ENCODE peak calls at places on chromosomes 16 and 17, in eight cellular contexts. One of them, this sample, is unnamed. For H3K9me2, the result is how much of the 10 kb centered on the place peaks cover.

GRCh38 chr16:21996923-21997692 is 3.8 kb downstream of the PDZD9 start:
- DNase-seq in GM23338: no peak
- DNase-seq in GM23248: no peak
- DNase-seq in MM.1S: no peak
- DNase-seq in HCT116: no peak
- DNase-seq in OCI-LY7: no peak
- DNase-seq in PC-3: no peak
- DNase-seq in SK-N-SH: no peak
- DNase-seq in this sample: peak

GRCh38 chr17:70108166-70108565 is 33.1 kb downstream of the KCNJ16 start:
- DNase-seq in GM23338: no peak
- DNase-seq in GM23248: no peak
- DNase-seq in MM.1S: no peak
- DNase-seq in HCT116: no peak
- DNase-seq in OCI-LY7: no peak
- DNase-seq in PC-3: no peak
- DNase-seq in SK-N-SH: no peak
- DNase-seq in this sample: no peak

GRCh38 chr16:23967775-23968571 is 132.2 kb downstream of the PRKCB start:
- DNase-seq in GM23338: no peak
- DNase-seq in GM23248: no peak
- DNase-seq in MM.1S: no peak
- DNase-seq in HCT116: no peak
- DNase-seq in OCI-LY7: no peak
- DNase-seq in PC-3: no peak
- DNase-seq in SK-N-SH: no peak
- DNase-seq in this sample: no peak

GRCh38 chr17:75847595-75848522 is 3.7 kb upstream of the UNC13D start:
- DNase-seq in GM23338: no peak
- DNase-seq in GM23248: no peak
- DNase-seq in MM.1S: no peak
- DNase-seq in HCT116: no peak
- DNase-seq in OCI-LY7: no peak
- DNase-seq in PC-3: no peak
- DNase-seq in SK-N-SH: no peak
- DNase-seq in this sample: no peak

GRCh38 chr17:49602783-49603182 is 27.1 kb downstream of the NXPH3 start:
- DNase-seq in GM23338: no peak
- DNase-seq in GM23248: no peak
- DNase-seq in MM.1S: no peak
- DNase-seq in HCT116: no peak
- DNase-seq in OCI-LY7: no peak
- DNase-seq in PC-3: no peak
- DNase-seq in SK-N-SH: no peak
- DNase-seq in this sample: no peak

GRCh38 chr16:77946834-77947233 is 75.5 kb upstream of the CLEC3A start:
- DNase-seq in GM23338: peak
- DNase-seq in GM23248: no peak
- DNase-seq in MM.1S: no peak
- DNase-seq in HCT116: no peak
- DNase-seq in OCI-LY7: no peak
- DNase-seq in PC-3: no peak
- DNase-seq in SK-N-SH: peak
- DNase-seq in this sample: peak

GRCh38 chr17:29235904-29236303 is 10.8 kb upstream of the CRYBA1 start:
- DNase-seq in GM23338: no peak
- DNase-seq in GM23248: no peak
- DNase-seq in MM.1S: no peak
- DNase-seq in HCT116: no peak
- DNase-seq in OCI-LY7: no peak
- DNase-seq in PC-3: no peak
- DNase-seq in SK-N-SH: no peak
- DNase-seq in this sample: no peak

GRCh38 chr17:19979917-19980770 is 2.5 kb upstream of the AKAP10 start:
- DNase-seq in GM23338: peak
- DNase-seq in GM23248: no peak
- DNase-seq in MM.1S: no peak
- DNase-seq in HCT116: no peak
- DNase-seq in OCI-LY7: no peak
- DNase-seq in PC-3: no peak
- DNase-seq in SK-N-SH: no peak
- DNase-seq in this sample: peak

GRCh38 chr17:44084131-44084538 is 13.6 kb downstream of the G6PC3 start:
- DNase-seq in GM23338: peak
- DNase-seq in GM23248: peak
- DNase-seq in MM.1S: peak
- DNase-seq in HCT116: no peak
- DNase-seq in OCI-LY7: peak
- DNase-seq in PC-3: peak
- DNase-seq in SK-N-SH: peak
- DNase-seq in this sample: no peak

GRCh38 chr17:48629411-48629759 is 3.2 kb upstream of the HOXB9 start:
- DNase-seq in GM23338: no peak
- DNase-seq in GM23248: no peak
- DNase-seq in MM.1S: no peak
- DNase-seq in HCT116: no peak
- DNase-seq in OCI-LY7: no peak
- DNase-seq in PC-3: no peak
- DNase-seq in SK-N-SH: no peak
- DNase-seq in this sample: no peak

GRCh38 chr17:15655162-15655561 is 28.9 kb downstream of the TRIM16 start:
- DNase-seq in GM23338: no peak
- DNase-seq in GM23248: no peak
- DNase-seq in MM.1S: no peak
- DNase-seq in HCT116: no peak
- DNase-seq in OCI-LY7: no peak
- DNase-seq in PC-3: peak
- DNase-seq in SK-N-SH: no peak
- DNase-seq in this sample: peak

GRCh38 chr16:81313731-81314602 is 795 bp upstream of the GAN start:
- DNase-seq in GM23338: peak
- DNase-seq in GM23248: peak
- DNase-seq in MM.1S: no peak
- DNase-seq in HCT116: no peak
- DNase-seq in OCI-LY7: no peak
- DNase-seq in PC-3: no peak
- DNase-seq in SK-N-SH: peak
- DNase-seq in this sample: no peak

GRCh38 chr16:77967054-77968035 is 55.0 kb upstream of the CLEC3A start:
- DNase-seq in GM23338: peak
- DNase-seq in GM23248: no peak
- DNase-seq in MM.1S: no peak
- DNase-seq in HCT116: no peak
- DNase-seq in OCI-LY7: no peak
- DNase-seq in PC-3: no peak
- DNase-seq in SK-N-SH: no peak
- DNase-seq in this sample: no peak

GRCh38 chr16:84677849-84678248 is 22.0 kb upstream of the USP10 start:
- DNase-seq in GM23338: no peak
- DNase-seq in GM23248: no peak
- DNase-seq in MM.1S: no peak
- DNase-seq in HCT116: no peak
- DNase-seq in OCI-LY7: no peak
- DNase-seq in PC-3: no peak
- DNase-seq in SK-N-SH: no peak
- DNase-seq in this sample: no peak

GRCh38 chr17:58335061-58335731 is 6.6 kb upstream of the TSPOAP1 start:
- DNase-seq in GM23338: no peak
- DNase-seq in GM23248: no peak
- DNase-seq in MM.1S: no peak
- DNase-seq in HCT116: no peak
- DNase-seq in OCI-LY7: peak
- DNase-seq in PC-3: no peak
- DNase-seq in SK-N-SH: no peak
- DNase-seq in this sample: no peak

GRCh38 chr16:53355064-53355463 is 79.2 kb upstream of the RBL2 start:
- DNase-seq in GM23338: no peak
- DNase-seq in GM23248: no peak
- DNase-seq in MM.1S: no peak
- DNase-seq in HCT116: no peak
- DNase-seq in OCI-LY7: no peak
- DNase-seq in PC-3: no peak
- DNase-seq in SK-N-SH: no peak
- DNase-seq in this sample: no peak

GRCh38 chr17:40417258-40417608 is 463 bp downstream of the TOP2A start:
- DNase-seq in GM23338: peak
- DNase-seq in GM23248: no peak
- DNase-seq in MM.1S: peak
- DNase-seq in HCT116: no peak
- DNase-seq in OCI-LY7: peak
- DNase-seq in PC-3: no peak
- DNase-seq in SK-N-SH: no peak
- DNase-seq in this sample: peak

GRCh38 chr17:62653002-62653830 is 25.7 kb downstream of the MRC2 start:
- DNase-seq in GM23338: peak
- DNase-seq in GM23248: peak
- DNase-seq in MM.1S: peak
- DNase-seq in HCT116: no peak
- DNase-seq in OCI-LY7: no peak
- DNase-seq in PC-3: peak
- DNase-seq in SK-N-SH: peak
- DNase-seq in this sample: peak

GRCh38 chr16:65601781-65602180 is 479.9 kb upstream of the CDH11 start:
- DNase-seq in GM23338: no peak
- DNase-seq in GM23248: no peak
- DNase-seq in MM.1S: no peak
- DNase-seq in HCT116: no peak
- DNase-seq in OCI-LY7: no peak
- DNase-seq in PC-3: no peak
- DNase-seq in SK-N-SH: no peak
- DNase-seq in this sample: no peak

GRCh38 chr17:78082988-78083387 is 45.6 kb downstream of the TMC6 start:
- DNase-seq in GM23338: no peak
- DNase-seq in GM23248: no peak
- DNase-seq in MM.1S: no peak
- DNase-seq in HCT116: no peak
- DNase-seq in OCI-LY7: no peak
- DNase-seq in PC-3: no peak
- DNase-seq in SK-N-SH: no peak
- DNase-seq in this sample: no peak

GRCh38 chr16:25148568-25149215 is 37.1 kb downstream of the LCMT1 start:
- DNase-seq in GM23338: peak
- DNase-seq in GM23248: no peak
- DNase-seq in MM.1S: no peak
- DNase-seq in HCT116: no peak
- DNase-seq in OCI-LY7: no peak
- DNase-seq in PC-3: no peak
- DNase-seq in SK-N-SH: peak
- DNase-seq in this sample: no peak
- TF ChIP-seq EZH2phosphoT487 in GM23338: no peak
- TF ChIP-seq EZH2phosphoT487 in GM23248: no peak
- TF ChIP-seq EZH2phosphoT487 in MM.1S: no peak
- TF ChIP-seq EZH2phosphoT487 in HCT116: no peak
- TF ChIP-seq EZH2phosphoT487 in OCI-LY7: no peak
- TF ChIP-seq EZH2phosphoT487 in PC-3: no peak
- TF ChIP-seq EZH2phosphoT487 in SK-N-SH: no peak
- TF ChIP-seq EZH2phosphoT487 in this sample: no peak

DNA sequence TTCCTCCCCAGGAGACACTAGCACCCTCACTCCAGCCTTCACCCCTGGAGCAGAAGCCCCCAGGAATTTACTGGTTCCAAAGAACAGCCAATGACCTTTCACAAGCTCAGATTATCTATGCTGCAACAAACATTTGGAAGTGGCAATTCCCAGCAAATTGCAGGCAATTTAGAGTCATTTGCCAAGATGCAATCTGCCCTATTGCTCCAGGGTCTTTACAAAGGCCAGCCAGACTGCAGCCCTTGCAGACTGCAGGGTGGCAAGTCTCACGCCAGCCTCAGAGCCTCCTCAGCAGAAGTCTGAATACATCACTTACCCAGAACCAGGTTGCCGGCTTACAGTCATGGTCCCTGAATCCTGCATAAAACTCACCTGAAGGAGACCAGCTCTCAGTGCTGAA is 21.8 kb downstream of the AXIN1 start:
- DNase-seq in GM23338: no peak
- DNase-seq in GM23248: no peak
- DNase-seq in MM.1S: no peak
- DNase-seq in HCT116: no peak
- DNase-seq in OCI-LY7: no peak
- DNase-seq in PC-3: no peak
- DNase-seq in SK-N-SH: peak
- DNase-seq in this sample: peak
- H3K4me2 ChIP-seq in GM23338: no peak
- H3K4me2 ChIP-seq in GM23248: no peak
- H3K4me2 ChIP-seq in MM.1S: no peak
- H3K4me2 ChIP-seq in HCT116: no peak
- H3K4me2 ChIP-seq in OCI-LY7: no peak
- H3K4me2 ChIP-seq in PC-3: no peak
- H3K4me2 ChIP-seq in SK-N-SH: no peak
- H3K4me2 ChIP-seq in this sample: peak

DNA sequence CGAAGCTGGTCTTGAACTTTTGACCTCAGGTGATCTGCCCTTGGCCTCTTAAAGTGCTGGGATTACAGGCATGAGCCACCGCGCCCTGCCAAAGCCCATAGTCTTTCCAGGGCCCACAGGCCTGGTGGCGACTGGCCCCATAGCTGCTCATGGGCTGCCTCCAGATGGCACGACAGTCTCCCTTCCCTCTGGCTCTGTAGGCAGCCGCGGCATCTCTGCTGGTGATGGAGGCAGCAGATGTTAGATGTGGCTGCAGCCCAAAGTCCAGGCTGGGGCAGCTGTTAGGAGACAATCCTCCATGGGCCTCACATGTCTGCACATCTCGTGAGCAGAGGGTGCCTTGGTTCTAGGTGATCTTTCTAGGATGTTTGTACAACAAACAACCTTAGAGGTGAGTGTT is 69.7 kb upstream of the DNAJA2 start:
- DNase-seq in GM23338: no peak
- DNase-seq in GM23248: no peak
- DNase-seq in MM.1S: no peak
- DNase-seq in HCT116: no peak
- DNase-seq in OCI-LY7: no peak
- DNase-seq in PC-3: no peak
- DNase-seq in SK-N-SH: no peak
- DNase-seq in this sample: no peak
- H3K9me2 ChIP-seq in GM23338: under half
- H3K9me2 ChIP-seq in GM23248: under half
- H3K9me2 ChIP-seq in MM.1S: under half
- H3K9me2 ChIP-seq in HCT116: under half
- H3K9me2 ChIP-seq in OCI-LY7: under half
- H3K9me2 ChIP-seq in PC-3: under half
- H3K9me2 ChIP-seq in SK-N-SH: under half
- H3K9me2 ChIP-seq in this sample: under half

DNA sequence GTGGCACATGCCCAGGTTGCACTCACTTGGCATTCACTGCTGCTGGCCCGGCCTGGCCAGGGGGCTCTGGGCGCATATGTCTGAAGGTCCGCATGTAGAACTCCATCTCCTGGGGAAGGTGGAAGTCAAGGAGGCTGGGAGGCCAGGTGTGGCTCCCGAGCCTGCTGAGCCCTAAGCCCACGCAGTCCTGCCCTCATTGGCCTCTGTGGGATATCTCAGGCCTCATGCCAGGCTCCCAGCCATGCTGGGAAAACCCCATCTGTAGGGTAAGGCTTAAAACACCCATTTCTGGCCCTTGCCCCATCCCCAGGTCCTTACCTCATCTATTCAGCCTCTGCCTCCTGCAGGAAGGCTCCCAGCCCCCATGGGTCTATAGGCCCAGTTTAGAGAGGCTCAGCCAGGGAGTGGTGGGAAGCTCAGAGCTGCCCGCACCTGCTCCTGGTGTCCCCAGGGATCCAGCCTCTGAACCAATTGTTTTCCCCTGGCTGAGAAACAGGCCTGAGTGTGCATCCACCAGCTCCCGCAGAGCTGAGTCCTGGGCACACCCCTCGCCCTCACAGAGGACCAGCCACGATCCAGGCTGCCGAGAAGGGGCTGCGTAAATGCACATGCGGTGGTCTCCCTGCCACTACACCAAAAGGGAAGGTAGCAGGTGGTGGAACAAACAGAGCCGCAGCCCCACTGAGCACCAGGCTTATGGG is 2.3 kb upstream of the TPPP3 start:
- DNase-seq in GM23338: no peak
- DNase-seq in GM23248: peak
- DNase-seq in MM.1S: no peak
- DNase-seq in HCT116: no peak
- DNase-seq in OCI-LY7: no peak
- DNase-seq in PC-3: no peak
- DNase-seq in SK-N-SH: no peak
- DNase-seq in this sample: no peak
- TF ChIP-seq EZH2phosphoT487 in GM23338: no peak
- TF ChIP-seq EZH2phosphoT487 in GM23248: no peak
- TF ChIP-seq EZH2phosphoT487 in MM.1S: no peak
- TF ChIP-seq EZH2phosphoT487 in HCT116: no peak
- TF ChIP-seq EZH2phosphoT487 in OCI-LY7: no peak
- TF ChIP-seq EZH2phosphoT487 in PC-3: no peak
- TF ChIP-seq EZH2phosphoT487 in SK-N-SH: no peak
- TF ChIP-seq EZH2phosphoT487 in this sample: no peak